ENCODE peak calls at places on chromosome 7, in six cellular contexts. One of them, this sample, is unnamed.

GRCh38 chr7:120960714-120961113 is 10.1 kb downstream of the ING3 start:
- DNase-seq in stimulated activated CD4-positive, alpha-beta T cell treated with anti-CD3 and anti-CD28 coated beads, Interleukin-15, amount 100 ng/mL, for 1 hour: no peak
- DNase-seq in substantia nigra: no peak
- DNase-seq in Kasumi-1: no peak
- DNase-seq in brain microvascular endothelial cell: no peak
- DNase-seq in mesenteric fat pad: no peak
- DNase-seq in this sample: no peak

GRCh38 chr7:21903074-21903786 is 42.5 kb downstream of the CDCA7L start:
- DNase-seq in stimulated activated CD4-positive, alpha-beta T cell treated with anti-CD3 and anti-CD28 coated beads, Interleukin-15, amount 100 ng/mL, for 1 hour: no peak
- DNase-seq in substantia nigra: no peak
- DNase-seq in Kasumi-1: no peak
- DNase-seq in brain microvascular endothelial cell: peak; percentile 40
- DNase-seq in mesenteric fat pad: no peak
- DNase-seq in this sample: no peak

GRCh38 chr7:116897661-116898060 is 35.3 kb downstream of the CAPZA2 start:
- DNase-seq in stimulated activated CD4-positive, alpha-beta T cell treated with anti-CD3 and anti-CD28 coated beads, Interleukin-15, amount 100 ng/mL, for 1 hour: no peak
- DNase-seq in substantia nigra: no peak
- DNase-seq in Kasumi-1: no peak
- DNase-seq in brain microvascular endothelial cell: no peak
- DNase-seq in mesenteric fat pad: no peak
- DNase-seq in this sample: no peak

GRCh38 chr7:104951546-104951945 is 62.5 kb upstream of the KMT2E start:
- DNase-seq in stimulated activated CD4-positive, alpha-beta T cell treated with anti-CD3 and anti-CD28 coated beads, Interleukin-15, amount 100 ng/mL, for 1 hour: no peak
- DNase-seq in substantia nigra: no peak
- DNase-seq in Kasumi-1: no peak
- DNase-seq in brain microvascular endothelial cell: no peak
- DNase-seq in mesenteric fat pad: no peak
- DNase-seq in this sample: no peak

GRCh38 chr7:81761821-81762220 is 8.0 kb downstream of the HGF start:
- DNase-seq in stimulated activated CD4-positive, alpha-beta T cell treated with anti-CD3 and anti-CD28 coated beads, Interleukin-15, amount 100 ng/mL, for 1 hour: no peak
- DNase-seq in substantia nigra: no peak
- DNase-seq in Kasumi-1: no peak
- DNase-seq in brain microvascular endothelial cell: no peak
- DNase-seq in mesenteric fat pad: no peak
- DNase-seq in this sample: no peak

GRCh38 chr7:1457949-1458675 is 1.2 kb downstream of the MICALL2 start:
- DNase-seq in stimulated activated CD4-positive, alpha-beta T cell treated with anti-CD3 and anti-CD28 coated beads, Interleukin-15, amount 100 ng/mL, for 1 hour: no peak
- DNase-seq in substantia nigra: no peak
- DNase-seq in Kasumi-1: peak; percentile 0
- DNase-seq in brain microvascular endothelial cell: no peak
- DNase-seq in mesenteric fat pad: no peak
- DNase-seq in this sample: peak; percentile 60

GRCh38 chr7:37510043-37510634 is 61.5 kb upstream of the ELMO1 start:
- DNase-seq in stimulated activated CD4-positive, alpha-beta T cell treated with anti-CD3 and anti-CD28 coated beads, Interleukin-15, amount 100 ng/mL, for 1 hour: no peak
- DNase-seq in substantia nigra: no peak
- DNase-seq in Kasumi-1: peak; percentile 88
- DNase-seq in brain microvascular endothelial cell: no peak
- DNase-seq in mesenteric fat pad: no peak
- DNase-seq in this sample: peak; percentile 45

GRCh38 chr7:26910221-26910620 is 45.8 kb upstream of the SKAP2 start:
- DNase-seq in stimulated activated CD4-positive, alpha-beta T cell treated with anti-CD3 and anti-CD28 coated beads, Interleukin-15, amount 100 ng/mL, for 1 hour: no peak
- DNase-seq in substantia nigra: no peak
- DNase-seq in Kasumi-1: no peak
- DNase-seq in brain microvascular endothelial cell: peak; percentile 42
- DNase-seq in mesenteric fat pad: no peak
- DNase-seq in this sample: no peak

GRCh38 chr7:131157530-131158243 is 170.0 kb upstream of the MKLN1 start:
- DNase-seq in stimulated activated CD4-positive, alpha-beta T cell treated with anti-CD3 and anti-CD28 coated beads, Interleukin-15, amount 100 ng/mL, for 1 hour: no peak
- DNase-seq in substantia nigra: no peak
- DNase-seq in Kasumi-1: no peak
- DNase-seq in brain microvascular endothelial cell: no peak
- DNase-seq in mesenteric fat pad: no peak
- DNase-seq in this sample: no peak

GRCh38 chr7:47453093-47454056 is 128.5 kb downstream of the TNS3 start:
- DNase-seq in stimulated activated CD4-positive, alpha-beta T cell treated with anti-CD3 and anti-CD28 coated beads, Interleukin-15, amount 100 ng/mL, for 1 hour: no peak
- DNase-seq in substantia nigra: no peak
- DNase-seq in Kasumi-1: no peak
- DNase-seq in brain microvascular endothelial cell: peak; percentile 84
- DNase-seq in mesenteric fat pad: peak; percentile 90
- DNase-seq in this sample: peak; percentile 7

GRCh38 chr7:747186-747585 is 20.1 kb upstream of the PRKAR1B start:
- DNase-seq in stimulated activated CD4-positive, alpha-beta T cell treated with anti-CD3 and anti-CD28 coated beads, Interleukin-15, amount 100 ng/mL, for 1 hour: no peak
- DNase-seq in substantia nigra: no peak
- DNase-seq in Kasumi-1: no peak
- DNase-seq in brain microvascular endothelial cell: no peak
- DNase-seq in mesenteric fat pad: no peak
- DNase-seq in this sample: no peak

GRCh38 chr7:145497911-145498525 is 618.6 kb upstream of the CNTNAP2 start:
- DNase-seq in stimulated activated CD4-positive, alpha-beta T cell treated with anti-CD3 and anti-CD28 coated beads, Interleukin-15, amount 100 ng/mL, for 1 hour: no peak
- DNase-seq in substantia nigra: no peak
- DNase-seq in Kasumi-1: no peak
- DNase-seq in brain microvascular endothelial cell: no peak
- DNase-seq in mesenteric fat pad: no peak
- DNase-seq in this sample: no peak

GRCh38 chr7:94656658-94656924 is 658 bp upstream of the SGCE start:
- DNase-seq in stimulated activated CD4-positive, alpha-beta T cell treated with anti-CD3 and anti-CD28 coated beads, Interleukin-15, amount 100 ng/mL, for 1 hour: no peak
- DNase-seq in substantia nigra: no peak
- DNase-seq in Kasumi-1: no peak
- DNase-seq in brain microvascular endothelial cell: no peak
- DNase-seq in mesenteric fat pad: no peak
- DNase-seq in this sample: no peak

GRCh38 chr7:67484244-67484751 is 487.7 kb downstream of the TYW1 start:
- DNase-seq in stimulated activated CD4-positive, alpha-beta T cell treated with anti-CD3 and anti-CD28 coated beads, Interleukin-15, amount 100 ng/mL, for 1 hour: no peak
- DNase-seq in substantia nigra: no peak
- DNase-seq in Kasumi-1: peak; percentile 65
- DNase-seq in brain microvascular endothelial cell: peak; percentile 38
- DNase-seq in mesenteric fat pad: no peak
- DNase-seq in this sample: peak; percentile 60

GRCh38 chr7:1999278-1999984 is 233.3 kb downstream of the MAD1L1 start:
- DNase-seq in stimulated activated CD4-positive, alpha-beta T cell treated with anti-CD3 and anti-CD28 coated beads, Interleukin-15, amount 100 ng/mL, for 1 hour: no peak
- DNase-seq in substantia nigra: no peak
- DNase-seq in Kasumi-1: no peak
- DNase-seq in brain microvascular endothelial cell: no peak
- DNase-seq in mesenteric fat pad: no peak
- DNase-seq in this sample: no peak

GRCh38 chr7:131385039-131385605 is 57.4 kb downstream of the MKLN1 start:
- DNase-seq in stimulated activated CD4-positive, alpha-beta T cell treated with anti-CD3 and anti-CD28 coated beads, Interleukin-15, amount 100 ng/mL, for 1 hour: no peak
- DNase-seq in substantia nigra: no peak
- DNase-seq in Kasumi-1: no peak
- DNase-seq in brain microvascular endothelial cell: no peak
- DNase-seq in mesenteric fat pad: no peak
- DNase-seq in this sample: no peak

This sample was measured in erythroblast.